ENCODE peak calls at places on chromosomes 11 and 22, in four cellular contexts. One of them, this sample, is unnamed.
A peak's percentile ranks its signal among the peaks of the same experiment; 100 is the strongest.

GRCh38 chr11:118170892-118171273 is 5.6 kb downstream of the SCN2B start:
- DNase-seq in heart right ventricle: no peak
- DNase-seq in A673: no peak
- DNase-seq in neuronal stem cell: no peak
- DNase-seq in this sample: no peak

GRCh38 chr22:35480627-35481565 is 59.7 kb upstream of the RASD2 start:
- DNase-seq in A673: peak; percentile 69
- DNase-seq in neuronal stem cell: no peak
- DNase-seq in heart right ventricle: no peak
- DNase-seq in this sample: no peak

GRCh38 chr22:28464179-28464578 is 215.5 kb downstream of the TTC28 start:
- DNase-seq in A673: no peak
- DNase-seq in heart right ventricle: no peak
- DNase-seq in neuronal stem cell: no peak
- DNase-seq in this sample: no peak

GRCh38 chr22:48952256-48953102 is 875.2 kb downstream of the BRD1 start:
- DNase-seq in neuronal stem cell: no peak
- DNase-seq in A673: no peak
- DNase-seq in heart right ventricle: no peak
- DNase-seq in this sample: peak; percentile 7

GRCh38 chr22:28952857-28953256 is 69.5 kb downstream of the ZNRF3 start:
- DNase-seq in heart right ventricle: no peak
- DNase-seq in neuronal stem cell: no peak
- DNase-seq in A673: peak; percentile 34
- DNase-seq in this sample: no peak

GRCh38 chr11:46242961-46243795 is 34.3 kb upstream of the CREB3L1 start:
- DNase-seq in neuronal stem cell: peak; percentile 89
- DNase-seq in heart right ventricle: peak; percentile 96
- DNase-seq in A673: peak; percentile 100
- DNase-seq in this sample: peak; percentile 94

GRCh38 chr11:77181799-77182541 is 53.9 kb downstream of the MYO7A start:
- DNase-seq in heart right ventricle: no peak
- DNase-seq in A673: no peak
- DNase-seq in neuronal stem cell: no peak
- DNase-seq in this sample: no peak

GRCh38 chr11:47950396-47950795 is 30.0 kb upstream of the PTPRJ start:
- DNase-seq in heart right ventricle: no peak
- DNase-seq in A673: peak; percentile 97
- DNase-seq in neuronal stem cell: no peak
- DNase-seq in this sample: no peak

GRCh38 chr11:14422052-14422813 is 63.2 kb upstream of the RRAS2 start:
- DNase-seq in A673: peak; percentile 90
- DNase-seq in neuronal stem cell: peak; percentile 57
- DNase-seq in heart right ventricle: peak; percentile 83
- DNase-seq in this sample: peak; percentile 80

GRCh38 chr11:73193251-73194033 is 24.6 kb upstream of the P2RY2 start:
- DNase-seq in neuronal stem cell: no peak
- DNase-seq in A673: no peak
- DNase-seq in heart right ventricle: no peak
- DNase-seq in this sample: no peak

GRCh38 chr22:24706050-24706449 is 68.5 kb downstream of the PIWIL3 start:
- DNase-seq in A673: no peak
- DNase-seq in heart right ventricle: no peak
- DNase-seq in neuronal stem cell: no peak
- DNase-seq in this sample: no peak

GRCh38 chr22:35348026-35348590 is 32.8 kb upstream of the HMOX1 start:
- DNase-seq in A673: no peak
- DNase-seq in heart right ventricle: no peak
- DNase-seq in neuronal stem cell: no peak
- DNase-seq in this sample: no peak

GRCh38 chr22:36964110-36964509 is 50.7 kb downstream of the CSF2RB start:
- DNase-seq in heart right ventricle: no peak
- DNase-seq in A673: no peak
- DNase-seq in neuronal stem cell: no peak
- DNase-seq in this sample: no peak

GRCh38 chr11:76233936-76234703 is 27.8 kb upstream of the WNT11 start:
- DNase-seq in A673: peak; percentile 33
- DNase-seq in neuronal stem cell: no peak
- DNase-seq in heart right ventricle: peak; percentile 61
- DNase-seq in this sample: peak; percentile 91

GRCh38 chr11:24239016-24239720 is 257.7 kb upstream of the LUZP2 start:
- DNase-seq in heart right ventricle: no peak
- DNase-seq in neuronal stem cell: no peak
- DNase-seq in A673: no peak
- DNase-seq in this sample: no peak

GRCh38 chr11:22539851-22540376 is 85.7 kb downstream of the FANCF start:
- DNase-seq in A673: peak; percentile 45
- DNase-seq in neuronal stem cell: peak; percentile 4
- DNase-seq in heart right ventricle: no peak
- DNase-seq in this sample: no peak

GRCh38 chr11:134038897-134039470 is 29.9 kb upstream of the JAM3 start:
- DNase-seq in neuronal stem cell: no peak
- DNase-seq in A673: no peak
- DNase-seq in heart right ventricle: no peak
- DNase-seq in this sample: no peak

GRCh38 chr11:60871378-60872061 is 4.2 kb downstream of the ZP1 start:
- DNase-seq in heart right ventricle: peak; percentile 67
- DNase-seq in neuronal stem cell: no peak
- DNase-seq in A673: no peak
- DNase-seq in this sample: no peak

GRCh38 chr22:39242809-39243442 is 1.9 kb downstream of the PDGFB start:
- DNase-seq in A673: peak; percentile 30
- DNase-seq in heart right ventricle: no peak
- DNase-seq in neuronal stem cell: no peak
- DNase-seq in this sample: no peak

GRCh38 chr11:65352783-65353182 is 1.8 kb upstream of the TIGD3 start:
- DNase-seq in A673: no peak
- DNase-seq in heart right ventricle: no peak
- DNase-seq in neuronal stem cell: no peak
- DNase-seq in this sample: no peak

GRCh38 chr11:128581908-128582307 is 5.5 kb downstream of the ETS1 start:
- DNase-seq in A673: no peak
- DNase-seq in heart right ventricle: no peak
- DNase-seq in neuronal stem cell: no peak
- DNase-seq in this sample: no peak

GRCh38 chr22:47307326-47307725 is 544.9 kb downstream of the TBC1D22A start:
- DNase-seq in A673: no peak
- DNase-seq in neuronal stem cell: no peak
- DNase-seq in heart right ventricle: no peak
- DNase-seq in this sample: no peak

GRCh38 chr11:34490304-34490703 is 23.3 kb downstream of the ELF5 start:
- DNase-seq in neuronal stem cell: peak; percentile 24
- DNase-seq in heart right ventricle: no peak
- DNase-seq in A673: no peak
- DNase-seq in this sample: no peak

GRCh38 chr22:49960967-49961600 is 512 bp downstream of the PIM3 start:
- DNase-seq in A673: no peak
- DNase-seq in neuronal stem cell: no peak
- DNase-seq in heart right ventricle: peak; percentile 62
- DNase-seq in this sample: peak; percentile 80

GRCh38 chr11:115670538-115671200 is 166.5 kb upstream of the CADM1 start:
- DNase-seq in heart right ventricle: no peak
- DNase-seq in neuronal stem cell: no peak
- DNase-seq in A673: no peak
- DNase-seq in this sample: no peak

GRCh38 chr11:128709402-128709801 is 15.5 kb downstream of the FLI1 start:
- DNase-seq in neuronal stem cell: no peak
- DNase-seq in A673: peak; percentile 72
- DNase-seq in heart right ventricle: no peak
- DNase-seq in this sample: no peak

GRCh38 chr11:48019230-48019584 is 38.8 kb downstream of the PTPRJ start:
- DNase-seq in heart right ventricle: no peak
- DNase-seq in neuronal stem cell: peak; percentile 30
- DNase-seq in A673: no peak
- DNase-seq in this sample: no peak

GRCh38 chr11:130897262-130898182 is 18.8 kb downstream of the SNX19 start:
- DNase-seq in A673: no peak
- DNase-seq in heart right ventricle: peak; percentile 73
- DNase-seq in neuronal stem cell: no peak
- DNase-seq in this sample: peak; percentile 83

GRCh38 chr11:1219446-1219835 is 3.4 kb upstream of the MUC5B start:
- DNase-seq in heart right ventricle: peak; percentile 4
- DNase-seq in A673: no peak
- DNase-seq in neuronal stem cell: no peak
- DNase-seq in this sample: no peak

GRCh38 chr11:69125861-69126260 is 29.9 kb upstream of the SMIM38 start:
- DNase-seq in neuronal stem cell: no peak
- DNase-seq in heart right ventricle: no peak
- DNase-seq in A673: no peak
- DNase-seq in this sample: no peak

GRCh38 chr11:80388536-80388935 is 947.7 kb upstream of the TENM4 start:
- DNase-seq in neuronal stem cell: no peak
- DNase-seq in A673: no peak
- DNase-seq in heart right ventricle: no peak
- DNase-seq in this sample: no peak

GRCh38 chr11:100815787-100816330 is 128.8 kb downstream of the ARHGAP42 start:
- DNase-seq in heart right ventricle: no peak
- DNase-seq in A673: no peak
- DNase-seq in neuronal stem cell: no peak
- DNase-seq in this sample: no peak

GRCh38 chr11:61891331-61892084 is at the start of gene FADS3:
- DNase-seq in A673: peak; percentile 78
- DNase-seq in neuronal stem cell: peak; percentile 83
- DNase-seq in heart right ventricle: peak; percentile 92
- DNase-seq in this sample: peak; percentile 96

GRCh38 chr11:12411806-12412727 is 34.7 kb downstream of the PARVA start:
- DNase-seq in neuronal stem cell: peak; percentile 67
- DNase-seq in heart right ventricle: peak; percentile 57
- DNase-seq in A673: peak; percentile 89
- DNase-seq in this sample: peak; percentile 81

GRCh38 chr11:78564889-78565467 is 9.7 kb downstream of the NARS2 start:
- DNase-seq in A673: no peak
- DNase-seq in heart right ventricle: no peak
- DNase-seq in neuronal stem cell: no peak
- DNase-seq in this sample: no peak

GRCh38 chr11:84564180-84564866 is 1062.8 kb downstream of the DLG2 start:
- DNase-seq in neuronal stem cell: peak; percentile 35
- DNase-seq in A673: peak; percentile 60
- DNase-seq in heart right ventricle: no peak
- DNase-seq in this sample: no peak

GRCh38 chr11:125423247-125423849 is 72.7 kb downstream of the FEZ1 start:
- DNase-seq in A673: no peak
- DNase-seq in heart right ventricle: no peak
- DNase-seq in neuronal stem cell: no peak
- DNase-seq in this sample: no peak

GRCh38 chr11:105738972-105739574 is 129.2 kb downstream of the GRIA4 start:
- DNase-seq in neuronal stem cell: no peak
- DNase-seq in A673: no peak
- DNase-seq in heart right ventricle: no peak
- DNase-seq in this sample: no peak

GRCh38 chr22:22938672-22939536 is 51.3 kb downstream of the IGLL5 start:
- DNase-seq in A673: no peak
- DNase-seq in heart right ventricle: no peak
- DNase-seq in neuronal stem cell: no peak
- DNase-seq in this sample: no peak
- H3K4me3 ChIP-seq in A673: no peak overlapping the region
- H3K4me3 ChIP-seq in heart right ventricle: no peak overlapping the region
- H3K4me3 ChIP-seq in neuronal stem cell: no peak overlapping the region
- H3K4me3 ChIP-seq in this sample: no peak overlapping the region

GRCh38 chr11:2379471-2380174 is 2.5 kb downstream of the CD81 start:
- DNase-seq in A673: no peak
- DNase-seq in neuronal stem cell: no peak
- DNase-seq in heart right ventricle: peak; percentile 46
- DNase-seq in this sample: no peak
- H3K4me1 ChIP-seq in A673: peaks cover 6% of the 10 kb centered on the region
- H3K4me1 ChIP-seq in neuronal stem cell: peaks cover 7% of the 10 kb centered on the region
- H3K4me1 ChIP-seq in heart right ventricle: peaks cover 72% of the 10 kb centered on the region
- H3K4me1 ChIP-seq in this sample: peaks cover 67% of the 10 kb centered on the region

DNA sequence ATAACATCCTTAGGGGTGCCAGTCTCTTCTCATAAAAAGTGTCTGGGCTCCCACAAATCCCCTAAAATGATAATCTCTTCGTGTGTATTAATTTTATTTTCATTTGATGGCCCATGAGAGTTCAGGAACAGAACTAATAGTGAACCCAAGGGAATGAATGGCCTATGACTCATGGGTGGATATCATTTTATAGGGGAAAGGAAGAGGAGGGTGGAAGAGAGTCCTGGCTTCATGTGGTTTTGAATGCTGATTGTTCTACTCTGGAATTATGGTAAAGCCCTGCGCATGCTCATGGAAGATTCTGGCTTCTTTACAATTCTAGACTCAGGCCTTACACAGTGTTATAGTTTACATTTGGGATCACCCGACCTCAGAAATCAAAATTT is 35.3 kb downstream of the MAML2 start:
- DNase-seq in heart right ventricle: no peak
- DNase-seq in neuronal stem cell: no peak
- DNase-seq in A673: peak; percentile 96
- DNase-seq in this sample: no peak
- H3K27ac ChIP-seq in heart right ventricle: peak overlapping the region; percentile 68
- H3K27ac ChIP-seq in neuronal stem cell: peak overlapping the region; percentile 60
- H3K27ac ChIP-seq in A673: peak overlapping the region; percentile 83
- H3K27ac ChIP-seq in this sample: peak overlapping the region; percentile 71

GRCh38 chr22:20246368-20247009 is 21.6 kb downstream of the RTN4R start:
- DNase-seq in A673: no peak
- DNase-seq in neuronal stem cell: no peak
- DNase-seq in heart right ventricle: no peak
- DNase-seq in this sample: no peak

GRCh38 chr22:20248461-20248959 is 19.6 kb downstream of the RTN4R start:
- DNase-seq in heart right ventricle: no peak
- DNase-seq in neuronal stem cell: no peak
- DNase-seq in A673: no peak
- DNase-seq in this sample: no peak

GRCh38 chr22:20247010-20247505 is 21.1 kb downstream of the RTN4R start:
- DNase-seq in heart right ventricle: no peak
- DNase-seq in neuronal stem cell: no peak
- DNase-seq in A673: no peak
- DNase-seq in this sample: no peak

GRCh38 chr22:20245577-20246367 is 22.3 kb downstream of the RTN4R start:
- DNase-seq in neuronal stem cell: no peak
- DNase-seq in heart right ventricle: no peak
- DNase-seq in A673: no peak
- DNase-seq in this sample: no peak

GRCh38 chr22:20247608-20248171 is 20.4 kb downstream of the RTN4R start:
- DNase-seq in heart right ventricle: no peak
- DNase-seq in A673: no peak
- DNase-seq in neuronal stem cell: no peak
- DNase-seq in this sample: no peak
- H3K4me3 ChIP-seq in heart right ventricle: no peak overlapping the region
- H3K4me3 ChIP-seq in A673: no peak overlapping the region
- H3K4me3 ChIP-seq in neuronal stem cell: no peak overlapping the region
- H3K4me3 ChIP-seq in this sample: no peak overlapping the region